ENCODE peak calls at places on chromosome 21, in eight cellular contexts. One of them, this sample, is unnamed.

GRCh38 chr21:30714436-30714835 is 4.1 kb downstream of the KRTAP21-3 start:
- DNase-seq in right cardiac atrium: no peak
- DNase-seq in upper lobe of right lung: no peak
- DNase-seq in H9: no peak
- DNase-seq in IMR-90: no peak
- DNase-seq in mammary epithelial cell: peak; percentile 70
- DNase-seq in NT2/D1: no peak
- DNase-seq in PC-3: peak; percentile 74
- DNase-seq in this sample: no peak

GRCh38 chr21:35015435-35016024 is 33.6 kb downstream of the RUNX1 start:
- DNase-seq in right cardiac atrium: no peak
- DNase-seq in upper lobe of right lung: no peak
- DNase-seq in H9: no peak
- DNase-seq in IMR-90: no peak
- DNase-seq in mammary epithelial cell: no peak
- DNase-seq in NT2/D1: no peak
- DNase-seq in PC-3: no peak
- DNase-seq in this sample: no peak

GRCh38 chr21:44328242-44328895 is 10.8 kb downstream of the CFAP410 start:
- DNase-seq in right cardiac atrium: no peak
- DNase-seq in upper lobe of right lung: no peak
- DNase-seq in H9: no peak
- DNase-seq in IMR-90: no peak
- DNase-seq in mammary epithelial cell: no peak
- DNase-seq in NT2/D1: no peak
- DNase-seq in PC-3: no peak
- DNase-seq in this sample: no peak

GRCh38 chr21:38242036-38242435 is 14.8 kb upstream of the KCNJ15 start:
- DNase-seq in right cardiac atrium: no peak
- DNase-seq in upper lobe of right lung: no peak
- DNase-seq in H9: no peak
- DNase-seq in IMR-90: no peak
- DNase-seq in mammary epithelial cell: no peak
- DNase-seq in NT2/D1: no peak
- DNase-seq in PC-3: no peak
- DNase-seq in this sample: no peak

GRCh38 chr21:36887983-36888382 is 78.5 kb downstream of the HLCS start:
- DNase-seq in right cardiac atrium: no peak
- DNase-seq in upper lobe of right lung: no peak
- DNase-seq in H9: no peak
- DNase-seq in IMR-90: no peak
- DNase-seq in mammary epithelial cell: no peak
- DNase-seq in NT2/D1: no peak
- DNase-seq in PC-3: no peak
- DNase-seq in this sample: no peak

GRCh38 chr21:16851054-16851453 is 661.8 kb upstream of the CXADR start:
- DNase-seq in right cardiac atrium: no peak
- DNase-seq in upper lobe of right lung: no peak
- DNase-seq in H9: no peak
- DNase-seq in IMR-90: no peak
- DNase-seq in mammary epithelial cell: no peak
- DNase-seq in NT2/D1: no peak
- DNase-seq in PC-3: no peak
- DNase-seq in this sample: no peak

GRCh38 chr21:15659768-15660423 is 69.9 kb upstream of the USP25 start:
- DNase-seq in right cardiac atrium: no peak
- DNase-seq in upper lobe of right lung: no peak
- DNase-seq in H9: no peak
- DNase-seq in IMR-90: no peak
- DNase-seq in mammary epithelial cell: peak; percentile 8
- DNase-seq in NT2/D1: no peak
- DNase-seq in PC-3: peak; percentile 59
- DNase-seq in this sample: no peak

GRCh38 chr21:31351973-31352372 is 7.9 kb upstream of the TIAM1 start:
- DNase-seq in right cardiac atrium: no peak
- DNase-seq in upper lobe of right lung: no peak
- DNase-seq in H9: no peak
- DNase-seq in IMR-90: no peak
- DNase-seq in mammary epithelial cell: no peak
- DNase-seq in NT2/D1: no peak
- DNase-seq in PC-3: peak; percentile 52
- DNase-seq in this sample: no peak

GRCh38 chr21:45945066-45945867 is 36.3 kb upstream of the COL6A1 start:
- DNase-seq in right cardiac atrium: no peak
- DNase-seq in upper lobe of right lung: no peak
- DNase-seq in H9: no peak
- DNase-seq in IMR-90: no peak
- DNase-seq in mammary epithelial cell: no peak
- DNase-seq in NT2/D1: no peak
- DNase-seq in PC-3: no peak
- DNase-seq in this sample: no peak

GRCh38 chr21:45944601-45945000 is 37.0 kb upstream of the COL6A1 start:
- DNase-seq in right cardiac atrium: no peak
- DNase-seq in upper lobe of right lung: no peak
- DNase-seq in H9: no peak
- DNase-seq in IMR-90: no peak
- DNase-seq in mammary epithelial cell: no peak
- DNase-seq in NT2/D1: no peak
- DNase-seq in PC-3: no peak
- DNase-seq in this sample: no peak

GRCh38 chr21:45942011-45942546 is 39.5 kb upstream of the COL6A1 start:
- DNase-seq in right cardiac atrium: no peak
- DNase-seq in upper lobe of right lung: no peak
- DNase-seq in H9: no peak
- DNase-seq in IMR-90: no peak
- DNase-seq in mammary epithelial cell: no peak
- DNase-seq in NT2/D1: no peak
- DNase-seq in PC-3: no peak
- DNase-seq in this sample: no peak

GRCh38 chr21:45942755-45943629 is 38.6 kb upstream of the COL6A1 start:
- DNase-seq in right cardiac atrium: no peak
- DNase-seq in upper lobe of right lung: no peak
- DNase-seq in H9: no peak
- DNase-seq in IMR-90: no peak
- DNase-seq in mammary epithelial cell: no peak
- DNase-seq in NT2/D1: no peak
- DNase-seq in PC-3: peak; percentile 20
- DNase-seq in this sample: no peak

DNA sequence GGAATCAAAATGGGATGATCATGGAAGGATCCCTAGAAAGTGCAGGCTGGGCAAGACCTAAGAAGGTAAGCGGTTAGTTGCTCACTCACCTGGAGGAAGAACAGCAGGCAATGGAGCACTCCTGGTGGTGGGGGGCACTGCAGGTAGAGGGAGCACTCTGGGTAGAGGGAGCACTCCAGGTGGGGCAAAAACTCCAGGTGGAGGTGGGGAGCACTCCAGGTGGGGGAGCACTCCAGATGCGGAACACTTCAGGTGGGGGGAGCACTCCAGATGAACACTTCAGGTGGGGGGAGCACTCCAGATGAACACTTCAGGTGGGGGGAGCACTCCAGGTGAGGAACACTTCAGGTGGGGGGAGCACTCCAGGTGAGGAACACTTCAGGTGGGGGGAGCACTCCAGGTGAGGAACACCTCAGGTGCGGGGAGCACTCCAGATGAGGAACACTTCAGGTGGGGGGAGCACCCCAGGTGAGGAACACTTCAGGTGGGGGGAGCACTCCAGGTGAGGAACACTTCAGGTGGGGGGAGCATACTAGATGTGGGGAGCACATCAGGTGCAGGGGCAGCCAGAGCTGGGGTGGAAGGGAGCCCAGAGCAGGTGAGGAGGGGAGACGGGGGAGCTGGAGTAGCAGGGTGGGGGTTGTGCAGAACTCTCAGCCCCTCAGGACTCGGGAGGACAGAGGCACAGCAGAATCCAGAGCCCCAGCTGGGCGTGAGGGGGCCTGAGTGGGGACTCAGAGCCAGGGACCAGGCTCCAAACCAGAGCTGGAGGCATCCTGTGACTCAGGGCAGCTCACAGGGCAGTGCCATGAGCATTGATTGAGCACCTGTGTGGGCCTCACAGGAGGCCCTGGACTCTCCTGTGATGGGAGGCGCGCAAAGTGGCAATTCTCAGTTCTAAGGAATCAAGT is 37.7 kb upstream of the COL6A1 start:
- DNase-seq in right cardiac atrium: no peak
- DNase-seq in upper lobe of right lung: no peak
- DNase-seq in H9: no peak
- DNase-seq in IMR-90: no peak
- DNase-seq in mammary epithelial cell: no peak
- DNase-seq in NT2/D1: no peak
- DNase-seq in PC-3: no peak
- DNase-seq in this sample: no peak
- H3K4me1 ChIP-seq in right cardiac atrium: no peaks in the 10 kb centered on the region
- H3K4me1 ChIP-seq in upper lobe of right lung: no peaks in the 10 kb centered on the region
- H3K4me1 ChIP-seq in H9: no peaks in the 10 kb centered on the region
- H3K4me1 ChIP-seq in IMR-90: no peaks in the 10 kb centered on the region
- H3K4me1 ChIP-seq in mammary epithelial cell: no peaks in the 10 kb centered on the region
- H3K4me1 ChIP-seq in NT2/D1: peaks cover 5% of the 10 kb centered on the region
- H3K4me1 ChIP-seq in PC-3: no peaks in the 10 kb centered on the region
- H3K4me1 ChIP-seq in this sample: peaks cover 1% of the 10 kb centered on the region

GRCh38 chr21:42851812-42852665 is 27.3 kb downstream of the WDR4 start:
- DNase-seq in right cardiac atrium: peak; percentile 38
- DNase-seq in upper lobe of right lung: no peak
- DNase-seq in H9: no peak
- DNase-seq in IMR-90: no peak
- DNase-seq in mammary epithelial cell: no peak
- DNase-seq in NT2/D1: no peak
- DNase-seq in PC-3: no peak
- DNase-seq in this sample: no peak

GRCh38 chr21:42849759-42850412 is 29.5 kb downstream of the WDR4 start:
- DNase-seq in right cardiac atrium: peak; percentile 48
- DNase-seq in upper lobe of right lung: no peak
- DNase-seq in H9: no peak
- DNase-seq in IMR-90: no peak
- DNase-seq in mammary epithelial cell: no peak
- DNase-seq in NT2/D1: no peak
- DNase-seq in PC-3: no peak
- DNase-seq in this sample: no peak

GRCh38 chr21:42848932-42849758 is 30.2 kb downstream of the WDR4 start:
- DNase-seq in right cardiac atrium: peak; percentile 15
- DNase-seq in upper lobe of right lung: peak; percentile 58
- DNase-seq in H9: no peak
- DNase-seq in IMR-90: no peak
- DNase-seq in mammary epithelial cell: no peak
- DNase-seq in NT2/D1: no peak
- DNase-seq in PC-3: no peak
- DNase-seq in this sample: no peak

GRCh38 chr21:42850463-42850862 is 28.9 kb downstream of the WDR4 start:
- DNase-seq in right cardiac atrium: peak; percentile 42
- DNase-seq in upper lobe of right lung: no peak
- DNase-seq in H9: no peak
- DNase-seq in IMR-90: no peak
- DNase-seq in mammary epithelial cell: no peak
- DNase-seq in NT2/D1: no peak
- DNase-seq in PC-3: no peak
- DNase-seq in this sample: no peak

DNA sequence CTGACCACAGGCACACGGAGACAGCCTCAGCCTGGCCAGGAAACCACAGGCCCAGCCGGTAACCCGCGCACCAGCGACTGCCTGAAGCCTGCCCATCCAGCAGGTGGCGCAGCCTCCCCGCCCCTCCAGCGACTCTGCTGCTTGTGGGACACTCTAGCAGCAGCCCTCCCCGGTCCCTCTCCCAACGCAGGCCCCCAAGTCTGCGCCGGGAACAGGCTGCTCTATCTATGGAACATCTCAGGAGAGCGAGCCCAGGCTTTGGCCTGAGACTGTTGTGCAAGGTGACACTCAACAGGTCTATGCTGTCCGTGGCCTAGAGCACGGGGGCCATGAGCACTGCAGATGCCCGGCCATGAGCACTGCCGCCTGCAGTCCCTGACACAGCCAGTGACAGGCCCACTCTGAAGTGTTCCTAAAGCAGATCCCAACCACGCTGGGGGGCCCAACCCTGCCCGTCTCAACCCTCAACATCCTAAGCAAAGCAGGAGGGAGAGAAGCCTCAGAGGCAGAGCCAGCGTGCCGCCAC is 28.4 kb downstream of the WDR4 start:
- DNase-seq in right cardiac atrium: peak; percentile 57
- DNase-seq in upper lobe of right lung: peak; percentile 72
- DNase-seq in H9: peak; percentile 82
- DNase-seq in IMR-90: no peak
- DNase-seq in mammary epithelial cell: no peak
- DNase-seq in NT2/D1: no peak
- DNase-seq in PC-3: peak; percentile 17
- DNase-seq in this sample: no peak
- H3K4me1 ChIP-seq in right cardiac atrium: no peaks in the 10 kb centered on the region
- H3K4me1 ChIP-seq in upper lobe of right lung: peaks cover 10% of the 10 kb centered on the region
- H3K4me1 ChIP-seq in H9: no peaks in the 10 kb centered on the region
- H3K4me1 ChIP-seq in IMR-90: no peaks in the 10 kb centered on the region
- H3K4me1 ChIP-seq in mammary epithelial cell: no peaks in the 10 kb centered on the region
- H3K4me1 ChIP-seq in NT2/D1: peaks cover 2% of the 10 kb centered on the region
- H3K4me1 ChIP-seq in PC-3: no peaks in the 10 kb centered on the region
- H3K4me1 ChIP-seq in this sample: no peaks in the 10 kb centered on the region

GRCh38 chr21:33418686-33419085 is 15.5 kb downstream of the IFNGR2 start:
- DNase-seq in right cardiac atrium: peak; percentile 94
- DNase-seq in upper lobe of right lung: no peak
- DNase-seq in H9: no peak
- DNase-seq in IMR-90: no peak
- DNase-seq in mammary epithelial cell: no peak
- DNase-seq in NT2/D1: no peak
- DNase-seq in PC-3: no peak
- DNase-seq in this sample: no peak

GRCh38 chr21:33414068-33414467 is 10.9 kb downstream of the IFNGR2 start:
- DNase-seq in right cardiac atrium: no peak
- DNase-seq in upper lobe of right lung: no peak
- DNase-seq in H9: no peak
- DNase-seq in IMR-90: no peak
- DNase-seq in mammary epithelial cell: no peak
- DNase-seq in NT2/D1: no peak
- DNase-seq in PC-3: no peak
- DNase-seq in this sample: no peak

GRCh38 chr21:33411949-33412430 is 8.8 kb downstream of the IFNGR2 start:
- DNase-seq in right cardiac atrium: no peak
- DNase-seq in upper lobe of right lung: no peak
- DNase-seq in H9: no peak
- DNase-seq in IMR-90: no peak
- DNase-seq in mammary epithelial cell: no peak
- DNase-seq in NT2/D1: no peak
- DNase-seq in PC-3: no peak
- DNase-seq in this sample: no peak

GRCh38 chr21:33414926-33415325 is 11.7 kb downstream of the IFNGR2 start:
- DNase-seq in right cardiac atrium: no peak
- DNase-seq in upper lobe of right lung: no peak
- DNase-seq in H9: no peak
- DNase-seq in IMR-90: no peak
- DNase-seq in mammary epithelial cell: no peak
- DNase-seq in NT2/D1: no peak
- DNase-seq in PC-3: no peak
- DNase-seq in this sample: no peak

GRCh38 chr21:33412832-33413519 is 9.8 kb downstream of the IFNGR2 start:
- DNase-seq in right cardiac atrium: no peak
- DNase-seq in upper lobe of right lung: no peak
- DNase-seq in H9: peak; percentile 41
- DNase-seq in IMR-90: no peak
- DNase-seq in mammary epithelial cell: peak; percentile 23
- DNase-seq in NT2/D1: no peak
- DNase-seq in PC-3: no peak
- DNase-seq in this sample: no peak
- H3K4me1 ChIP-seq in right cardiac atrium: no peaks in the 10 kb centered on the region
- H3K4me1 ChIP-seq in upper lobe of right lung: peaks cover 18% of the 10 kb centered on the region
- H3K4me1 ChIP-seq in H9: peaks cover 8% of the 10 kb centered on the region
- H3K4me1 ChIP-seq in IMR-90: peaks cover 6% of the 10 kb centered on the region
- H3K4me1 ChIP-seq in mammary epithelial cell: peaks cover 12% of the 10 kb centered on the region
- H3K4me1 ChIP-seq in NT2/D1: peaks cover 4% of the 10 kb centered on the region
- H3K4me1 ChIP-seq in PC-3: peaks cover 20% of the 10 kb centered on the region
- H3K4me1 ChIP-seq in this sample: peaks cover 15% of the 10 kb centered on the region

GRCh38 chr21:29346281-29346680 is 47.6 kb downstream of the BACH1 start:
- DNase-seq in right cardiac atrium: no peak
- DNase-seq in upper lobe of right lung: no peak
- DNase-seq in H9: no peak
- DNase-seq in IMR-90: no peak
- DNase-seq in mammary epithelial cell: no peak
- DNase-seq in NT2/D1: no peak
- DNase-seq in PC-3: no peak
- DNase-seq in this sample: no peak
- H3K4me1 ChIP-seq in right cardiac atrium: peaks cover 3% of the 10 kb centered on the region
- H3K4me1 ChIP-seq in upper lobe of right lung: peaks cover 55% of the 10 kb centered on the region
- H3K4me1 ChIP-seq in H9: no peaks in the 10 kb centered on the region
- H3K4me1 ChIP-seq in IMR-90: peaks cover 42% of the 10 kb centered on the region
- H3K4me1 ChIP-seq in mammary epithelial cell: peaks cover 45% of the 10 kb centered on the region
- H3K4me1 ChIP-seq in NT2/D1: peaks cover 2% of the 10 kb centered on the region
- H3K4me1 ChIP-seq in PC-3: peaks cover 25% of the 10 kb centered on the region
- H3K4me1 ChIP-seq in this sample: peaks cover 13% of the 10 kb centered on the region